ENCODE peak calls at places on chromosomes 3 and 15, in eight cellular contexts. D is left ventricle myocardium inferior, M is tibial nerve, Y is fibroblast of pulmonary artery, S is Panc1, J is nephron progenitor cell, N is astrocyte of the spinal cord, U is esophagus squamous epithelium. R is an unnamed sample.

GRCh38 chr3:123113889-123114450 is 47.1 kb downstream of the PDIA5 start:
- DNase-seq in D (no peak), M (no peak), Y (no peak), S (no peak), J (no peak), N (no peak), U (no peak), R (no peak)

GRCh38 chr15:40270246-40270995 is 12.4 kb downstream of the ANKRD63 start:
- DNase-seq in D (no peak), M (no peak), Y (no peak), S (no peak), J (no peak), N (no peak), U (no peak), R (no peak)

GRCh38 chr3:127637546-127637945 is 8.6 kb downstream of the PODXL2 start:
- DNase-seq in D (no peak), M (no peak), Y (no peak), S (no peak), J (no peak), N (no peak), U (no peak), R (no peak)

GRCh38 chr15:80163897-80164296 is 11.1 kb downstream of the FAH start:
- DNase-seq in D (no peak), M (no peak), Y (no peak), S (no peak), J (no peak), N (no peak), U (no peak), R (no peak)

GRCh38 chr3:119433613-119434325 is 29.6 kb downstream of the TMEM39A start:
- DNase-seq in D (no peak), M (no peak), Y (no peak), S (no peak), J (no peak), N (no peak), U (no peak), R (no peak)

GRCh38 chr15:99322643-99323405 is 71.5 kb downstream of the LRRC28 start:
- DNase-seq in D (no peak), M (no peak), Y (no peak), S (no peak), J (no peak), N (peak; percentile 44), U (no peak), R (no peak)

GRCh38 chr3:155078959-155079794 is 942 bp upstream of the MME start:
- DNase-seq in D (no peak), M (no peak), Y (peak; percentile 70), S (no peak), J (no peak), N (no peak), U (no peak), R (peak; percentile 22)

GRCh38 chr3:9649791-9650521 is 651 bp downstream of the MTMR14 start:
- DNase-seq in D (no peak), M (no peak), Y (no peak), S (no peak), J (no peak), N (no peak), U (no peak), R (peak; percentile 72)

GRCh38 chr15:22895465-22896190 is 57.2 kb downstream of the NIPA2 start:
- DNase-seq in D (no peak), M (no peak), Y (peak; percentile 10), S (peak; percentile 84), J (no peak), N (peak; percentile 31), U (no peak), R (no peak)

GRCh38 chr15:86691091-86691490 is 611.4 kb downstream of the AGBL1 start:
- DNase-seq in D (no peak), M (no peak), Y (no peak), S (no peak), J (no peak), N (no peak), U (no peak), R (no peak)

GRCh38 chr3:134567605-134568004 is 81.7 kb downstream of the CEP63 start:
- DNase-seq in D (no peak), M (no peak), Y (no peak), S (no peak), J (no peak), N (no peak), U (no peak), R (no peak)

GRCh38 chr15:64430000-64430735 is 30.2 kb upstream of the ZNF609 start:
- DNase-seq in D (no peak), M (peak; percentile 9), Y (peak; percentile 96), S (no peak), J (no peak), N (peak; percentile 95), U (no peak), R (peak; percentile 37)

GRCh38 chr3:185685231-185686035 is 99.3 kb downstream of the SENP2 start:
- DNase-seq in D (no peak), M (no peak), Y (no peak), S (no peak), J (no peak), N (no peak), U (no peak), R (no peak)

GRCh38 chr3:84265768-84266167 is 693.0 kb upstream of the CADM2 start:
- DNase-seq in D (no peak), M (no peak), Y (no peak), S (no peak), J (no peak), N (no peak), U (no peak), R (no peak)

DNA sequence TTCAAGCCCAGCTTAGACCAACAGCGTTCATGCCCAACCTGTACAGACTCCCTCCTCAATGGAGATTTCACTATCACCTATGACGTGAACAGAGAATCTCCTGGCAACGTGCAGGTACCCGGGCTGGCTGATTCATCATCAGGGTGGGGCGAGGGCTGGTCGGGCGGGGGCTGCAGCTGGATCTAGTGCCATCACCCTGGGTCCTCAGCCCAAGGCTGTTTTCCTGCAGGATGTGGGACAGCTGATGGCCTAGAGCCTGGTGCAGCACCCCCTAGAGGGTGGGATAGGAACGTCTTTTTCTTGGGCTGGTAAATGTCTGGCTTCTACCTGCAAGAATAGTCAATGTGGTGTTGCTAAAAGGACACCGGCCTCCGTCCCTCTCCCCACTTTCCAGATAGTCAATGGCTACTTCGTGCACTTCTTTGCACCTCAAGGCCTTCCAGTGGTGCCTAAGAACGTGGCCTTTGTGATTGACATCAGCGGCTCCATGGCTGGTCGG is 4.4 kb downstream of the ITIH3 start:
- DNase-seq in D (no peak), M (no peak), Y (no peak), S (peak; percentile 5), J (peak; percentile 21), N (no peak), U (no peak), R (peak; percentile 81)
- TF ChIP-seq CTCF in D (peak; percentile 41), M (peak; percentile 22), Y (peak; percentile 45), S (no peak), J (peak; percentile 32), N (peak; percentile 48), U (peak; percentile 22), R (peak; percentile 45)

GRCh38 chr3:177905895-177906511 is 630.2 kb upstream of the KCNMB2 start:
- DNase-seq in D (no peak), M (no peak), Y (peak; percentile 84), S (no peak), J (no peak), N (peak; percentile 93), U (no peak), R (no peak)
- TF ChIP-seq CTCF in D (peak; percentile 15), M (no peak), Y (peak; percentile 28), S (no peak), J (no peak), N (no peak), U (no peak), R (no peak)

DNA sequence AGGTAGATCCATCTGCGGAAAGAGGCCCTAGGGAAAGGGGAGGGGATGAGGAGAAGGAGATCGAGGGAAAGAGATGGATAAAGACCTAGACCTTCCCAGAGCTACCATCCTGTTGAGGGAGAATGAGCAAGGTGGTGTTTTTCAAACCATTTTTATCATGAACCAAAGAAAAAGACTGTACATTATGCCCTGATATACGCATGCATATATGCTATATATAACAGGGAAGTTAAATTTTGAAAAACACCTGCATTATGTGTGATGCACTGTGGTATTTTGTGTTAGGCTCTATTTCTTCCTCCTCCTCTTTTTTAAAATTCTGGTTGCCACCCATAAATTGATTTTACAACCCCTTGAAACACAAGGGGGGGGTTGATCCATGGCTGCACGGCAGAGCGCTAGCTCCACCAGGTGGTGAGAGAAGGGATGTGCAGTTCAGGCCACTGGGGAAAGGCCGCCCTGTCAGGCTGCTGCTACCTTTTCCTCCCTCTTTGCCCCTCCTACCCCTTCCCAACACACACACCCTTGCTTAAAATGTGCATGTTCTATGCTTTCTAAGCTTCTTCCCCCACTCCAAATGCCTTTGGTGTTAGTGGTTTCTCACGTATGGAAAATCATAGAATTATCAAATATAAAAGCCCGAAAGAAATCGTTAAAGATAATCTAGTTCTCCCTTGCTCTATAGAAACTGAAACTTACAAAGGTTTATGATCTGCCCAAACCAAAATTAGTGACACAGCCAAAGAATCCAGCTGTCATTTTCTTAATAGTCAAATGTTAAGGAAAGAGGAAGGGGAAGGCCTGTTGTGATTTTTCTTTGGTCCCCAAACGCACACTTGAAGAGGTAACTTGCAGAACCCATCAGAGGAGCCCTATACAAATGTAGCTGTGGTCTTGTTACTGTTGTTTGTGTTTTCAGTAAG is 262.0 kb upstream of the UMPS start:
- DNase-seq in D (no peak), M (peak; percentile 10), Y (peak; percentile 48), S (peak; percentile 33), J (peak; percentile 72), N (peak; percentile 36), U (no peak), R (peak; percentile 62)
- TF ChIP-seq CTCF in D (peak; percentile 99), M (peak; percentile 63), Y (peak; percentile 99), S (peak; percentile 99), J (peak; percentile 99), N (peak; percentile 99), U (peak; percentile 78), R (peak; percentile 83)

GRCh38 chr3:55002416-55002930 is 74.6 kb upstream of the LRTM1 start:
- DNase-seq in D (no peak), M (no peak), Y (no peak), S (no peak), J (no peak), N (no peak), U (no peak), R (no peak)

GRCh38 chr3:55000946-55001345 is 73.1 kb upstream of the LRTM1 start:
- DNase-seq in D (no peak), M (no peak), Y (no peak), S (no peak), J (no peak), N (no peak), U (no peak), R (no peak)

GRCh38 chr3:55000546-55000945 is 72.7 kb upstream of the LRTM1 start:
- DNase-seq in D (no peak), M (no peak), Y (peak; percentile 88), S (no peak), J (no peak), N (peak; percentile 94), U (no peak), R (no peak)

GRCh38 chr3:54999801-55000200 is 71.9 kb upstream of the LRTM1 start:
- DNase-seq in D (no peak), M (no peak), Y (peak; percentile 10), S (no peak), J (no peak), N (no peak), U (no peak), R (no peak)

DNA sequence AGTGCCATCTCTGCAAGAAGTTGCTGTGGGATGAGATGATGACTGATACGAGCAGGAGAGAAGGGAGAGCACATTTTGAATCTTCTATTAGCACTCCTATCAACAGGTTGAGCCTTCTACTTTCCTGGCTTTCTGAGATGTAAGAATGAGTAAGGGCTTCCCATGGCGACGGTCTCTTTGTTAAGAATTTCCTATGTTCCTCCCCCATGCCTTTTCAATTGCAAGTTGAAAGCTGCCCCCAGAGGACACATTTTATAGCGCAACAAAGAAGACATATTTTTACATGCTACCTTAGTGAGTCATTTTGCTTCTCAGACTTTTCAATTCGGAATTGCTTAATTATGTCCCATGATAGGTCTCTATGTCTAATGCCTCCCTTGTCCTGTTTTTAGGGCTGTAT is 71.3 kb upstream of the LRTM1 start:
- DNase-seq in D (no peak), M (no peak), Y (peak; percentile 95), S (no peak), J (no peak), N (peak; percentile 95), U (no peak), R (no peak)
- TF ChIP-seq CTCF in D (no peak), M (no peak), Y (peak; percentile 66), S (peak; percentile 21), J (no peak), N (peak; percentile 63), U (no peak), R (no peak)

R was measured in GM13976.